ENCODE peak calls at places on chromosome 16, in nine cellular contexts. U is body of pancreas; X is colonic mucosa; E is neural progenitor cell; K is CD8-positive, alpha-beta T cell; G is tibial artery; N is lung; V is thoracic aorta; D is right atrium auricular region. P is an unnamed sample.

GRCh38 chr16:27450836-27451341 is 48.9 kb downstream of the IL21R start:
- DNase-seq in U (no peak), X (no peak), E (no peak), K (no peak), G (no peak), N (no peak), V (no peak), D (no peak), P (no peak)

GRCh38 chr16:8634991-8635736 is 13.7 kb downstream of the METTL22 start:
- DNase-seq in U (no peak), X (no peak), E (peak; percentile 80), K (no peak), G (no peak), N (no peak), V (no peak), D (no peak), P (no peak)

GRCh38 chr16:70693231-70693671 is 7.4 kb upstream of the MTSS2 start:
- DNase-seq in U (no peak), X (no peak), E (no peak), K (no peak), G (peak; percentile 73), N (no peak), V (no peak), D (no peak), P (no peak)

GRCh38 chr16:56041556-56042140 is 149.6 kb upstream of the GNAO1 start:
- DNase-seq in U (peak; percentile 32), X (no peak), E (peak; percentile 76), K (no peak), G (no peak), N (no peak), V (no peak), D (no peak), P (no peak)

GRCh38 chr16:87332150-87332549 is 15.0 kb upstream of the C16orf95 start:
- DNase-seq in U (no peak), X (no peak), E (no peak), K (no peak), G (peak; percentile 39), N (no peak), V (no peak), D (no peak), P (peak; percentile 52)

GRCh38 chr16:70774261-70774660 is 26.7 kb downstream of the VAC14 start:
- DNase-seq in U (no peak), X (no peak), E (no peak), K (no peak), G (no peak), N (no peak), V (no peak), D (no peak), P (no peak)

GRCh38 chr16:3876695-3877094 is 3.8 kb downstream of the CREBBP start:
- DNase-seq in U (no peak), X (no peak), E (no peak), K (no peak), G (no peak), N (no peak), V (no peak), D (no peak), P (no peak)

GRCh38 chr16:89907055-89907814 is 11.4 kb upstream of the MC1R start:
- DNase-seq in U (no peak), X (no peak), E (no peak), K (no peak), G (no peak), N (no peak), V (no peak), D (no peak), P (no peak)

GRCh38 chr16:22677024-22677830 is 136.7 kb upstream of the HS3ST2 start:
- DNase-seq in U (no peak), X (no peak), E (no peak), K (no peak), G (no peak), N (no peak), V (no peak), D (peak; percentile 58), P (no peak)

GRCh38 chr16:20510323-20510722 is 59.0 kb downstream of the ACSM2A start:
- DNase-seq in U (no peak), X (no peak), E (no peak), K (no peak), G (no peak), N (no peak), V (no peak), D (no peak), P (no peak)

GRCh38 chr16:66273644-66274334 is 92.7 kb upstream of the CDH5 start:
- DNase-seq in U (no peak), X (no peak), E (no peak), K (no peak), G (no peak), N (no peak), V (no peak), D (no peak), P (no peak)

GRCh38 chr16:3106205-3106928 is 6.0 kb upstream of the ZNF205 start:
- DNase-seq in U (peak; percentile 95), X (peak; percentile 93), E (peak; percentile 97), K (peak; percentile 83), G (peak; percentile 88), N (peak; percentile 91), V (peak; percentile 43), D (peak; percentile 91), P (peak; percentile 92)

GRCh38 chr16:88697831-88698693 is 8.1 kb downstream of the RNF166 start:
- DNase-seq in U (no peak), X (no peak), E (no peak), K (no peak), G (no peak), N (no peak), V (no peak), D (no peak), P (no peak)
- H3K4me1 ChIP-seq in U (peaks cover 5% of the 10 kb centered on the region), X (no peaks in the 10 kb centered on the region), E (no peaks in the 10 kb centered on the region), K (peaks cover 45% of the 10 kb centered on the region), G (no peaks in the 10 kb centered on the region), N (peaks cover 16% of the 10 kb centered on the region), V (peaks cover 3% of the 10 kb centered on the region), D (peaks cover 29% of the 10 kb centered on the region), P (peaks cover 7% of the 10 kb centered on the region)

DNA sequence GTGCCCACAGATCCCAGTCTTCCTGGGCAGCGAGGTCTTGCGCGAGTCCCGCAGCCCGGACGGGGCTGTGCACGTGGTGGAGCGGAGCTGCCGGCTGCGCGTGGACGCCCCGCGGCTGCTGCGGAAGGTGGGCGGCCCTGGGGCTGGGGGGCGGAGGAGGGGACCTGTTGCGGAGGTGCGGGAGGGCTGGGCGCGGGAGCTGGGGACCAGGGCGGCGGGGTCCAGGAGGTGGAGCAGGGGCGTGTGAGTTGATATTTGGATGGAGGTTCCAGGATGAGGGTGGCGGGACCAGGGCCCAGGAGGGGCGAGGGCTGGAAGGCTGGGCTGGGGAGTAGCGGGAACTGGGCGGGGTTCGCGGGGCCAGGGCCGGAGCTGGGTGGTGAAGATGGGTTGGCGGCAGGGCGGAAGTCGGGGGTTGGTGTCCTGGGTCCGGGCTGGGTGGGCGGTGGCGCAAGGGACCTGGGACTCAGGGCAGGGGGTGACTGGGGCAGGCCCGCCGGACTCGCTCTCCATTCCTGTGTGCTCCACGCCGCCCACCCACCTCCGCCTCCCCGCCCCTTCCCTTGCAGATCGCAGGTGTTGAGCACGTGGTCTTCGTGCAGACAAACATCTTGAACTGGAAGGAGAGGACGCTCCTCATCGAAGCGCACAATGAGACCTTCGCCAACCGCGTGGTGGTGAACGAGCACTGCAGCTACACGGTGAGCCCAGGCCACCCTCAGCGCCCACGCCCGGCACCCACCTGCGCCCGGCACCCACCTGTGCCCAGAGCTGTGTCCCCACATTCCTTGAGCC is 29.6 kb downstream of the SEC14L5 start:
- DNase-seq in U (no peak), X (no peak), E (peak; percentile 40), K (no peak), G (no peak), N (no peak), V (no peak), D (no peak), P (no peak)
- H3K27me3 ChIP-seq in U (no peaks in the 10 kb centered on the region), X (peaks cover 10% of the 10 kb centered on the region), E (peaks cover 57% of the 10 kb centered on the region), K (peaks cover 10% of the 10 kb centered on the region), G (no peaks in the 10 kb centered on the region), N (peaks cover 4% of the 10 kb centered on the region), V (peaks cover 16% of the 10 kb centered on the region), D (no peaks in the 10 kb centered on the region), P (peaks cover 26% of the 10 kb centered on the region)

DNA sequence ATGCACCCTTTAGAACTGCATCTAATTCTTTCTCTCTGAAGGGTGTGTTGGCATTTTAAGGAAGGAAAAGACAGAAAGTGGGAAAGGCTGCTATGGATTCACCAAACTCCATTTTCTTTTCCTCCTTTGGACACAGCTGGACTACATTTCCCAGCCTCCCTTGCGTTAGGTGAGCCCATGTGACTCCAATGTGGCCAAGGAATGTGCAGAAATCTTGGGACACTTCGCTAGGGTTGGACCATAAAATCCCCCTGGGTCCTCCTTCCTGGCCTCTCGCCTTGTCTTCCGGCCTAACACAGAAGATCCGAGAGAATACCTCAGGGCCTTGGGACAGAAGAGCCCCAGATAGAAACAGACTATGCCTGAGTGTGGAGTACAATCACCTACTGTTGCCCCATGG is 56.3 kb downstream of the ABCC12 start:
- DNase-seq in U (no peak), X (no peak), E (peak; percentile 26), K (no peak), G (no peak), N (no peak), V (no peak), D (no peak), P (no peak)
- H3K4me1 ChIP-seq in U (peaks cover 28% of the 10 kb centered on the region), X (no peaks in the 10 kb centered on the region), E (peaks cover 16% of the 10 kb centered on the region), K (no peaks in the 10 kb centered on the region), G (no peaks in the 10 kb centered on the region), N (no peaks in the 10 kb centered on the region), V (no peaks in the 10 kb centered on the region), D (peaks cover 7% of the 10 kb centered on the region), P (no peaks in the 10 kb centered on the region)

GRCh38 chr16:85901110-85901509 is 2.1 kb downstream of the IRF8 start:
- DNase-seq in U (no peak), X (no peak), E (no peak), K (no peak), G (no peak), N (no peak), V (no peak), D (no peak), P (no peak)

GRCh38 chr16:85898521-85899442 is at the start of gene IRF8:
- DNase-seq in U (peak; percentile 64), X (peak; percentile 88), E (peak; percentile 90), K (peak; percentile 51), G (peak; percentile 44), N (peak; percentile 68), V (no peak), D (peak; percentile 72), P (no peak)

GRCh38 chr16:85899444-85899843 is 482 bp downstream of the IRF8 start:
- DNase-seq in U (no peak), X (no peak), E (no peak), K (no peak), G (no peak), N (no peak), V (no peak), D (no peak), P (no peak)

GRCh38 chr16:85901760-85902365 is 2.9 kb downstream of the IRF8 start:
- DNase-seq in U (no peak), X (no peak), E (no peak), K (no peak), G (no peak), N (no peak), V (no peak), D (no peak), P (no peak)

DNA sequence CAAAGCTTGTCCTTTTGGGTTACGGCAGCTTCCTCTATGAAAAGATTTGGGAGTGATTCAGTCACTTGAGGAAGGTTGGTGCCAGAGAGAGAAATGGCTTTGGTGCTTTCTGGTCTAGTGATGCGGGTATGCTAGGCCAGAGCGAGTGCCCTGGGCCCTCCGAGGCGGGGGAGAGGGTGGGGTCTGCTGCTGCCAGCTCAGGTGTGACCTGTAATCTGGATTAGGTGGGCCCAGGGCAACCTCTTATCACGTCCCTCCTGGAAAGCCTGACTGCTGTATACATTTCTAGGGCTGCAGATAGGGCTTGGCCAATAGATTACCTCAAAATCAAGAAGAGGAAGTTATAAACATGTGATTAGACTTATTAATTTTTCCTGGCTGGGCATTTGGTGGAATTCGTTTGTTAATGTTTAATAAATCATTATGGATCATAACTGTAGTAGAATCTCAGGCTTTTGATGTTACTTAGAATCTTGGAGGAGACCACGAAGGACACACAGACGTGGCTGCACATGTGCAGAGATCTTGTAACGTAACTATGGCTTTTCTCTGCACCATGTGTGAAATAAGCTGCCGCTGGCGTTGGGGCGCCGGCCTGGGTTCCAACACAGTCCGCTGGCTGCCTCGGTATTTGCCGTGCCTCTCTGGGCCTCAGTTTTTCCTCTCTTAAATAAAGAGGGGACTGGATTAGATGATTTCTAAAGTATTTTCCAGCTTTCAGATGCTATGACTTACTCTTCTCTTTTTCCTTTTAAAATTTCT is 1.2 kb downstream of the IRF8 start:
- DNase-seq in U (no peak), X (peak; percentile 65), E (no peak), K (no peak), G (no peak), N (no peak), V (no peak), D (no peak), P (no peak)
- H3K27me3 ChIP-seq in U (no peaks in the 10 kb centered on the region), X (no peaks in the 10 kb centered on the region), E (peaks cover 80% of the 10 kb centered on the region), K (no peaks in the 10 kb centered on the region), G (no peaks in the 10 kb centered on the region), N (peaks cover 2% of the 10 kb centered on the region), V (no peaks in the 10 kb centered on the region), D (peaks cover 7% of the 10 kb centered on the region), P (peaks cover 78% of the 10 kb centered on the region)

P was measured in RWPE2.